ENCODE peak calls at places on chromosomes 5 and 9, in ten cellular contexts. O is OCI-M1; H is SW 1271; K is CD4-positive, CD25-positive, alpha-beta regulatory T cell; N is heart right ventricle; G is AG04450; U is cerebellar nuclear complex; L is epithelial cell of proximal tubule; Z is NCI-H1092 treated with DMSO at 0.1 percent for 48 hours; P is NCI-H510A treated with DMSO at 0.1 percent for 48 hours. B is an unnamed sample.

GRCh38 chr5:10607666-10608442 is 44.0 kb downstream of the ANKRD33B start:
- DNase-seq in O (peak; percentile 94), H (no peak), K (no peak), N (peak; percentile 65), G (no peak), U (no peak), L (no peak), Z (no peak), P (no peak), B (no peak)

GRCh38 chr5:101260857-101261256 is 357.8 kb upstream of the ST8SIA4 start:
- DNase-seq in O (no peak), H (no peak), K (no peak), N (no peak), G (no peak), U (no peak), L (no peak), Z (no peak), P (no peak), B (no peak)

GRCh38 chr9:98357921-98358535 is 102.6 kb upstream of the TBC1D2 start:
- DNase-seq in O (no peak), H (no peak), K (no peak), N (no peak), G (no peak), U (no peak), L (peak; percentile 80), Z (no peak), P (no peak), B (no peak)

GRCh38 chr9:126326228-126327015 is at the start of gene MVB12B:
- DNase-seq in O (no peak), H (no peak), K (peak; percentile 57), N (no peak), G (no peak), U (no peak), L (no peak), Z (no peak), P (no peak), B (peak; percentile 65)

GRCh38 chr5:133509742-133510079 is 102.6 kb downstream of the FSTL4 start:
- DNase-seq in O (no peak), H (no peak), K (no peak), N (no peak), G (no peak), U (no peak), L (peak; percentile 3), Z (no peak), P (no peak), B (no peak)

GRCh38 chr9:130886981-130887380 is 9.6 kb downstream of the QRFP start:
- DNase-seq in O (no peak), H (no peak), K (no peak), N (no peak), G (no peak), U (no peak), L (no peak), Z (no peak), P (no peak), B (no peak)

GRCh38 chr5:151950681-151951080 is 26.0 kb upstream of the GLRA1 start:
- DNase-seq in O (no peak), H (no peak), K (no peak), N (no peak), G (no peak), U (no peak), L (no peak), Z (no peak), P (no peak), B (no peak)

GRCh38 chr5:173786296-173787187 is 101.6 kb upstream of the CPEB4 start:
- DNase-seq in O (peak; percentile 45), H (no peak), K (no peak), N (no peak), G (no peak), U (no peak), L (no peak), Z (no peak), P (no peak), B (no peak)

GRCh38 chr9:3235497-3235896 is 290.3 kb downstream of the RFX3 start:
- DNase-seq in O (no peak), H (no peak), K (no peak), N (no peak), G (no peak), U (no peak), L (no peak), Z (no peak), P (no peak), B (no peak)

GRCh38 chr5:55917402-55918096 is 66.4 kb downstream of the IL31RA start:
- DNase-seq in O (no peak), H (no peak), K (no peak), N (no peak), G (no peak), U (no peak), L (no peak), Z (no peak), P (no peak), B (no peak)

GRCh38 chr9:15622596-15622995 is 69.8 kb downstream of the CCDC171 start:
- DNase-seq in O (peak; percentile 1), H (no peak), K (no peak), N (no peak), G (no peak), U (no peak), L (no peak), Z (peak; percentile 9), P (no peak), B (no peak)

GRCh38 chr9:134690301-134690751 is 48.7 kb downstream of the COL5A1 start:
- DNase-seq in O (no peak), H (no peak), K (no peak), N (no peak), G (no peak), U (no peak), L (no peak), Z (no peak), P (no peak), B (no peak)

GRCh38 chr9:15999422-16000339 is 446.8 kb downstream of the CCDC171 start:
- DNase-seq in O (no peak), H (peak; percentile 8), K (no peak), N (peak; percentile 12), G (peak; percentile 58), U (no peak), L (peak; percentile 54), Z (no peak), P (no peak), B (no peak)